ENCODE peak calls at places on chromosomes 5 and 9, in eight cellular contexts. G is AG04449; T is nephron progenitor cell; F is SK-MEL-5; I is NCI-H2107; K is uterus; V is stimulated activated CD4-positive, alpha-beta T cell treated with anti-CD3 and anti-CD28 coated beads, Interleukin-2, amount 100 ng/mL, for 48 hours; S is dorsolateral prefrontal cortex. D is an unnamed sample.

GRCh38 chr9:137366891-137367381 is 56.0 kb downstream of the EXD3 start:
- DNase-seq in G (no peak), T (no peak), F (no peak), I (no peak), K (peak; percentile 11), V (no peak), S (peak; percentile 33), D (no peak)

GRCh38 chr5:69271376-69271775 is 36.7 kb downstream of the CDK7 start:
- DNase-seq in G (peak; percentile 12), T (no peak), F (no peak), I (no peak), K (peak; percentile 21), V (no peak), S (no peak), D (no peak)

GRCh38 chr5:147522435-147522834 is 12.6 kb upstream of the DPYSL3 start:
- DNase-seq in G (no peak), T (no peak), F (no peak), I (no peak), K (no peak), V (no peak), S (no peak), D (no peak)

GRCh38 chr9:19184144-19184917 is 46.2 kb upstream of the DENND4C start:
- DNase-seq in G (peak; percentile 55), T (peak; percentile 13), F (peak; percentile 62), I (no peak), K (peak; percentile 76), V (peak; percentile 68), S (peak; percentile 63), D (peak; percentile 86)

GRCh38 chr5:68489556-68489955 is 274.0 kb downstream of the PIK3R1 start:
- DNase-seq in G (no peak), T (no peak), F (no peak), I (no peak), K (no peak), V (no peak), S (no peak), D (no peak)

GRCh38 chr9:710951-711745 is 130.3 kb upstream of the DMRT1 start:
- DNase-seq in G (no peak), T (no peak), F (no peak), I (no peak), K (no peak), V (no peak), S (no peak), D (no peak)

GRCh38 chr5:16736158-16736994 is 119.6 kb upstream of the RETREG1 start:
- DNase-seq in G (peak; percentile 24), T (no peak), F (peak; percentile 98), I (peak; percentile 22), K (no peak), V (no peak), S (no peak), D (no peak)

GRCh38 chr5:149063901-149064478 is 1.1 kb upstream of the SH3TC2 start:
- DNase-seq in G (no peak), T (no peak), F (no peak), I (no peak), K (no peak), V (no peak), S (no peak), D (no peak)

GRCh38 chr9:81694541-81694940 is 5.2 kb upstream of the TLE1 start:
- DNase-seq in G (no peak), T (no peak), F (no peak), I (no peak), K (no peak), V (no peak), S (no peak), D (no peak)

GRCh38 chr5:113115061-113115460 is 138.5 kb downstream of the DCP2 start:
- DNase-seq in G (no peak), T (no peak), F (no peak), I (no peak), K (no peak), V (no peak), S (no peak), D (peak; percentile 46)

GRCh38 chr5:149869266-149869875 is 75.2 kb downstream of the PDE6A start:
- DNase-seq in G (no peak), T (peak; percentile 15), F (no peak), I (no peak), K (no peak), V (no peak), S (no peak), D (no peak)

GRCh38 chr5:180640765-180641565 is 8.4 kb downstream of the FLT4 start:
- DNase-seq in G (no peak), T (no peak), F (no peak), I (no peak), K (peak; percentile 6), V (no peak), S (peak; percentile 33), D (no peak)

GRCh38 chr9:33180526-33181184 is 13.5 kb upstream of the B4GALT1 start:
- DNase-seq in G (no peak), T (no peak), F (no peak), I (no peak), K (no peak), V (no peak), S (no peak), D (no peak)

GRCh38 chr5:151082976-151083651 is 2.3 kb upstream of the TNIP1 start:
- DNase-seq in G (no peak), T (no peak), F (no peak), I (no peak), K (no peak), V (peak; percentile 58), S (no peak), D (peak; percentile 83)

GRCh38 chr9:133115604-133116345 is 5.3 kb downstream of the RALGDS start:
- DNase-seq in G (no peak), T (no peak), F (no peak), I (no peak), K (no peak), V (peak; percentile 65), S (peak; percentile 82), D (peak; percentile 94)

D was measured in GM12865.